ENCODE peak calls at places on chromosomes 3 and 15, in nine cellular contexts. One of them, this sample, is unnamed.

GRCh38 chr3:52250122-52250521 is 4.6 kb downstream of the PPM1M start:
- DNase-seq in T-helper 2 cell: no peak
- DNase-seq in kidney tubule cell: no peak
- DNase-seq in Panc1: no peak
- DNase-seq in memory B cell: no peak
- DNase-seq in AG04450: no peak
- DNase-seq in OCI-LY7: no peak
- DNase-seq in HT1080: no peak
- DNase-seq in nephron progenitor cell: no peak
- DNase-seq in this sample: no peak

GRCh38 chr3:85881833-85882393 is 923.1 kb downstream of the CADM2 start:
- DNase-seq in T-helper 2 cell: no peak
- DNase-seq in memory B cell: no peak
- DNase-seq in kidney tubule cell: no peak
- DNase-seq in nephron progenitor cell: no peak
- DNase-seq in OCI-LY7: no peak
- DNase-seq in AG04450: no peak
- DNase-seq in HT1080: no peak
- DNase-seq in Panc1: no peak
- DNase-seq in this sample: no peak

GRCh38 chr15:27260523-27260922 is 289.5 kb downstream of the GABRG3 start:
- DNase-seq in AG04450: no peak
- DNase-seq in memory B cell: no peak
- DNase-seq in HT1080: no peak
- DNase-seq in nephron progenitor cell: no peak
- DNase-seq in T-helper 2 cell: no peak
- DNase-seq in OCI-LY7: no peak
- DNase-seq in Panc1: no peak
- DNase-seq in kidney tubule cell: no peak
- DNase-seq in this sample: no peak

GRCh38 chr3:65576942-65577341 is 461.8 kb downstream of the MAGI1 start:
- DNase-seq in AG04450: peak; percentile 4
- DNase-seq in OCI-LY7: no peak
- DNase-seq in Panc1: no peak
- DNase-seq in T-helper 2 cell: no peak
- DNase-seq in kidney tubule cell: no peak
- DNase-seq in nephron progenitor cell: no peak
- DNase-seq in memory B cell: no peak
- DNase-seq in HT1080: no peak
- DNase-seq in this sample: no peak

GRCh38 chr3:135325096-135325495 is 530.0 kb downstream of the EPHB1 start:
- DNase-seq in AG04450: no peak
- DNase-seq in T-helper 2 cell: no peak
- DNase-seq in HT1080: no peak
- DNase-seq in OCI-LY7: no peak
- DNase-seq in Panc1: no peak
- DNase-seq in kidney tubule cell: peak; percentile 22
- DNase-seq in memory B cell: no peak
- DNase-seq in nephron progenitor cell: no peak
- DNase-seq in this sample: no peak

GRCh38 chr3:49015765-49016164 is 2.6 kb downstream of the DALRD3 start:
- DNase-seq in memory B cell: no peak
- DNase-seq in OCI-LY7: no peak
- DNase-seq in T-helper 2 cell: no peak
- DNase-seq in kidney tubule cell: peak; percentile 29
- DNase-seq in HT1080: no peak
- DNase-seq in Panc1: no peak
- DNase-seq in nephron progenitor cell: no peak
- DNase-seq in AG04450: no peak
- DNase-seq in this sample: no peak

GRCh38 chr3:129276385-129276784 is 2.3 kb upstream of the HMCES start:
- DNase-seq in AG04450: no peak
- DNase-seq in kidney tubule cell: no peak
- DNase-seq in memory B cell: peak; percentile 63
- DNase-seq in nephron progenitor cell: no peak
- DNase-seq in HT1080: no peak
- DNase-seq in Panc1: no peak
- DNase-seq in OCI-LY7: peak; percentile 99
- DNase-seq in T-helper 2 cell: no peak
- DNase-seq in this sample: peak; percentile 84

GRCh38 chr3:155737844-155738460 is 6.9 kb downstream of the PLCH1 start:
- DNase-seq in HT1080: no peak
- DNase-seq in kidney tubule cell: peak; percentile 98
- DNase-seq in OCI-LY7: no peak
- DNase-seq in nephron progenitor cell: peak; percentile 17
- DNase-seq in AG04450: no peak
- DNase-seq in T-helper 2 cell: no peak
- DNase-seq in memory B cell: no peak
- DNase-seq in Panc1: no peak
- DNase-seq in this sample: peak; percentile 34

GRCh38 chr3:192169332-192169915 is 557.9 kb downstream of the FGF12 start:
- DNase-seq in T-helper 2 cell: no peak
- DNase-seq in OCI-LY7: no peak
- DNase-seq in memory B cell: no peak
- DNase-seq in nephron progenitor cell: no peak
- DNase-seq in kidney tubule cell: peak; percentile 52
- DNase-seq in HT1080: peak; percentile 79
- DNase-seq in Panc1: no peak
- DNase-seq in AG04450: no peak
- DNase-seq in this sample: no peak

GRCh38 chr3:31709005-31709404 is 176.3 kb downstream of the STT3B start:
- DNase-seq in kidney tubule cell: no peak
- DNase-seq in HT1080: no peak
- DNase-seq in memory B cell: no peak
- DNase-seq in T-helper 2 cell: no peak
- DNase-seq in Panc1: no peak
- DNase-seq in nephron progenitor cell: no peak
- DNase-seq in OCI-LY7: no peak
- DNase-seq in AG04450: no peak
- DNase-seq in this sample: no peak